ENCODE peak calls at places on chromosomes 13 and 19, in eight cellular contexts. L is substantia nigra, Z is sigmoid colon, G is psoas muscle, K is tibial artery, J is heart right ventricle, D is thoracic aorta, F is cardiac muscle cell. Y is an unnamed sample.

GRCh38 chr13:34322416-34323074 is 504.6 kb downstream of the RFC3 start:
- DNase-seq in D (no peak), K (no peak), Z (no peak), L (no peak), G (no peak), J (peak), F (no peak), Y (no peak)

GRCh38 chr13:21326155-21327030 is 132.7 kb downstream of the ZDHHC20 start:
- DNase-seq in K (no peak), F (peak), G (no peak), D (no peak), J (no peak), L (no peak), Z (peak), Y (no peak)

GRCh38 chr13:110520431-110521295 is 40.9 kb downstream of the RAB20 start:
- DNase-seq in K (peak), G (peak), Z (peak), J (peak), D (peak), F (peak), L (peak), Y (peak)

GRCh38 chr19:7897289-7897688 is 6.4 kb upstream of the MAP2K7 start:
- DNase-seq in Z (no peak), L (no peak), G (no peak), K (no peak), F (no peak), J (no peak), D (no peak), Y (no peak)

GRCh38 chr13:99506632-99507031 is 5.4 kb downstream of the TM9SF2 start:
- DNase-seq in Z (no peak), L (no peak), D (no peak), K (no peak), F (no peak), G (no peak), J (no peak), Y (no peak)

GRCh38 chr19:46753420-46754155 is 7.3 kb upstream of the STRN4 start:
- DNase-seq in F (peak), J (no peak), L (no peak), D (no peak), Z (no peak), G (peak), K (peak), Y (peak)

GRCh38 chr19:6297202-6297601 is 17.4 kb upstream of the MLLT1 start:
- DNase-seq in K (no peak), D (no peak), Z (no peak), L (no peak), G (no peak), J (no peak), F (no peak), Y (no peak)

GRCh38 chr19:20051841-20052768 is 12.8 kb upstream of the ZNF682 start:
- DNase-seq in F (peak), K (peak), G (peak), J (peak), D (peak), Z (peak), L (peak), Y (peak)

GRCh38 chr13:71864094-71864980 is 2.7 kb downstream of the DACH1 start:
- DNase-seq in Z (peak), K (peak), G (peak), D (no peak), F (peak), J (peak), L (no peak), Y (no peak)

GRCh38 chr19:3575260-3575741 is 2.6 kb downstream of the HMG20B start:
- DNase-seq in J (no peak), K (no peak), L (no peak), D (no peak), G (no peak), Z (no peak), F (no peak), Y (no peak)

GRCh38 chr19:29364224-29364726 is 151.3 kb upstream of the UQCRFS1 start:
- DNase-seq in Z (no peak), D (no peak), K (no peak), G (no peak), L (no peak), F (no peak), J (no peak), Y (no peak)

GRCh38 chr13:65856464-65856863 is 1373.7 kb downstream of the PCDH9 start:
- DNase-seq in F (peak), K (no peak), Z (no peak), L (no peak), D (no peak), G (no peak), J (no peak), Y (no peak)

GRCh38 chr19:45056831-45057230 is 18.0 kb downstream of the CLASRP start:
- DNase-seq in K (no peak), J (no peak), G (no peak), Z (no peak), F (no peak), D (no peak), L (no peak), Y (no peak)

GRCh38 chr19:11306337-11306736 is 10.4 kb downstream of the TSPAN16 start:
- DNase-seq in G (no peak), D (no peak), Z (no peak), L (no peak), F (peak), K (no peak), J (no peak), Y (no peak)

GRCh38 chr19:43525836-43526771 is 897 bp downstream of the ETHE1 start:
- DNase-seq in J (no peak), L (no peak), K (peak), G (no peak), Z (no peak), F (no peak), D (no peak), Y (no peak)

GRCh38 chr13:48110930-48111721 is 16.2 kb upstream of the MED4 start:
- DNase-seq in Z (no peak), J (peak), D (no peak), G (no peak), L (peak), F (peak), K (no peak), Y (peak)

GRCh38 chr13:34738251-34739170 is 203.6 kb upstream of the NBEA start:
- DNase-seq in K (no peak), J (no peak), L (no peak), D (no peak), F (no peak), G (no peak), Z (no peak), Y (no peak)

GRCh38 chr13:49298903-49299605 is 51.3 kb downstream of the CDADC1 start:
- DNase-seq in D (no peak), G (no peak), K (no peak), J (no peak), Z (no peak), L (no peak), F (no peak), Y (no peak)

GRCh38 chr13:45768668-45769067 is 66.5 kb downstream of the CBY2 start:
- DNase-seq in J (no peak), D (no peak), G (no peak), Z (no peak), F (no peak), L (no peak), K (no peak), Y (no peak)

GRCh38 chr19:28985201-28985600 is 227.8 kb downstream of the UQCRFS1 start:
- DNase-seq in L (no peak), D (no peak), Z (no peak), J (no peak), F (no peak), K (no peak), G (no peak), Y (no peak)

GRCh38 chr13:101398920-101399319 is 17.4 kb downstream of the NALCN start:
- DNase-seq in L (no peak), Z (no peak), F (peak), D (no peak), K (no peak), G (no peak), J (no peak), Y (no peak)

GRCh38 chr13:37753776-37754175 is 115.8 kb downstream of the TRPC4 start:
- DNase-seq in F (no peak), D (no peak), L (no peak), G (no peak), K (no peak), Z (no peak), J (no peak), Y (no peak)

GRCh38 chr19:49155830-49156346 is 692 bp upstream of the HRC start:
- DNase-seq in G (peak), F (no peak), Z (no peak), D (no peak), K (no peak), L (no peak), J (peak), Y (no peak)

GRCh38 chr13:67095621-67096020 is 134.5 kb downstream of the PCDH9 start:
- DNase-seq in L (no peak), Z (no peak), G (no peak), K (no peak), D (no peak), J (no peak), F (peak), Y (no peak)

GRCh38 chr19:35265126-35265995 is 3.4 kb upstream of the USF2 start:
- DNase-seq in K (no peak), D (no peak), G (no peak), J (no peak), F (no peak), L (no peak), Z (peak), Y (peak)

GRCh38 chr19:55550321-55550650 is 4.9 kb upstream of the SBK3 start:
- DNase-seq in D (no peak), J (no peak), K (no peak), G (no peak), L (no peak), F (no peak), Z (no peak), Y (no peak)

GRCh38 chr19:18597809-18598660 is 8.6 kb downstream of the CRLF1 start:
- DNase-seq in J (no peak), G (no peak), Z (no peak), D (no peak), K (no peak), L (no peak), F (no peak), Y (no peak)

GRCh38 chr13:113623491-113624234 is 34.3 kb downstream of the ATP4B start:
- DNase-seq in D (no peak), K (no peak), F (peak), L (no peak), G (no peak), J (no peak), Z (peak), Y (no peak)

GRCh38 chr19:4602915-4603314 is 36.4 kb upstream of the TNFAIP8L1 start:
- DNase-seq in F (no peak), L (no peak), K (no peak), J (no peak), Z (no peak), D (no peak), G (no peak), Y (no peak)

GRCh38 chr19:45607071-45608029 is 5.3 kb upstream of the GPR4 start:
- DNase-seq in G (peak), D (no peak), Z (peak), F (peak), L (peak), J (peak), K (peak), Y (peak)

GRCh38 chr13:61531383-61532065 is 115.9 kb upstream of the PCDH20 start:
- DNase-seq in Z (no peak), D (no peak), G (no peak), J (no peak), L (no peak), K (no peak), F (no peak), Y (no peak)

GRCh38 chr19:15264933-15265206 is 32.6 kb upstream of the EPHX3 start:
- DNase-seq in G (no peak), Z (no peak), L (no peak), K (no peak), D (no peak), F (no peak), J (no peak), Y (no peak)
- H3K27ac ChIP-seq in G (peak), Z (peak), L (peak), K (peak), D (peak), F (peak), J (peak), Y (peak)

GRCh38 chr19:51023946-51024345 is 2.5 kb downstream of the KLK11 start:
- DNase-seq in K (no peak), D (no peak), L (no peak), J (no peak), G (no peak), F (no peak), Z (peak), Y (no peak)

GRCh38 chr19:51026554-51026831 is at the start of gene KLK11:
- DNase-seq in Z (no peak), J (no peak), D (no peak), L (no peak), G (no peak), K (no peak), F (no peak), Y (no peak)

GRCh38 chr19:51024924-51025323 is 1.5 kb downstream of the KLK11 start:
- DNase-seq in F (no peak), G (no peak), D (no peak), L (no peak), J (no peak), Z (no peak), K (no peak), Y (no peak)

GRCh38 chr19:51025809-51026553 is 435 bp downstream of the KLK11 start:
- DNase-seq in J (no peak), K (no peak), L (no peak), G (no peak), Z (peak), F (no peak), D (no peak), Y (no peak)

DNA sequence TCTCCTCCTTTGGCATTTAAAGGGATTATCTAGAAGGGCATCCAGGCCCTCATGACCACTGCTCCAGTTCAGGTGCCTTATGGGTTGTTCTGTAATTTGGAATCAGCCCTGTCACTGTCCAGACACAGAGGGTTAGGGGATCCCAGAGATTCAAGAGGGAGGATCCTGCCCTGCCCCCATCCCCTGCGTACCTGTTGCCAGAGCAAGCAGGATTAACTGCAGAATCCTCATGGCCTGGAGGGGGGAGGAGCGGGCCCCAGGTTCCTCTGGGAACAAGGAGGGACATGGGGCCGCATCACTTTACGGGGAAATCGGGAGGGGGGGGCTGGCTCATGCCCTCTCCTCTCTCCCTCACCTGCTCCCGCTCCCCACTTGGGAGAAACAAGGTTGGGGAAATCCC is 1.0 kb downstream of the KLK11 start:
- DNase-seq in K (no peak), F (no peak), Z (no peak), L (no peak), G (no peak), J (no peak), D (no peak), Y (no peak)
- H3K27ac ChIP-seq in K (no peak), F (no peak), Z (no peak), L (no peak), G (no peak), J (no peak), D (no peak), Y (no peak)

GRCh38 chr13:24274452-24274971 is 34.9 kb upstream of the C1QTNF9 start:
- DNase-seq in K (no peak), G (no peak), L (no peak), D (no peak), F (peak), J (peak), Z (no peak), Y (no peak)

GRCh38 chr13:24275041-24275440 is 34.3 kb upstream of the C1QTNF9 start:
- DNase-seq in D (no peak), F (no peak), Z (no peak), K (no peak), L (no peak), J (no peak), G (no peak), Y (no peak)

GRCh38 chr13:24272452-24273161 is 36.8 kb upstream of the C1QTNF9 start:
- DNase-seq in G (peak), Z (no peak), J (no peak), L (no peak), K (no peak), F (no peak), D (no peak), Y (no peak)

GRCh38 chr13:24271611-24272451 is 37.5 kb upstream of the C1QTNF9 start:
- DNase-seq in K (peak), J (peak), D (no peak), F (peak), Z (peak), G (peak), L (peak), Y (no peak)

GRCh38 chr13:24273926-24274325 is 35.5 kb upstream of the C1QTNF9 start:
- DNase-seq in G (no peak), J (no peak), F (no peak), Z (no peak), K (no peak), L (no peak), D (no peak), Y (no peak)
- H3K27ac ChIP-seq in G (no peak), J (peak), F (no peak), Z (no peak), K (no peak), L (no peak), D (no peak), Y (peak)

DNA sequence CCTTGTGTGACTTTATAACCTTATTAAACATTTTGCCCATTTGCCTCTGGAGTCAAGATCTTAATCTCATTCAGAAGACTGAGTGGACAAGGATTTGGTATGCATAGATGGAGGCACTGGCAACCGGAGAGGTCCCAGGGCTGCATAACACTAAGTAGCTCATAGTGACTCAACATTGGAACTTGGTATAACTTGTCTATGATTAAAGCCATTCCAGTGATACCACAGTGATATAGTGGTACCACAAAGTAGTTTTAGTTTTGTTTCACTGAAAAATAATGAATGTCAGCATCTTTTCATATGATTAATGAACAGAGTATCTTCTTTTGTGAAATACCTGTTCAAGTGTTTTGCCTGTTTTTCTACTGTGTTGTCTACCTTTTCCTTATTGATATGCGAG is 26.4 kb downstream of the CDK8 start:
- DNase-seq in Z (no peak), J (no peak), D (no peak), L (no peak), G (no peak), K (no peak), F (peak), Y (no peak)
- H3K27ac ChIP-seq in Z (no peak), J (no peak), D (no peak), L (no peak), G (no peak), K (no peak), F (no peak), Y (no peak)